ENCODE peak calls at places on chromosomes 16 and 17, in six cellular contexts. One of them, this sample, is unnamed.

GRCh38 chr16:11047057-11047456 is 102.7 kb downstream of the CLEC16A start:
- DNase-seq in GM12865: no peak
- DNase-seq in transverse colon: no peak
- DNase-seq in body of pancreas: no peak
- DNase-seq in pancreas: no peak
- DNase-seq in tibial nerve: no peak
- DNase-seq in this sample: no peak

GRCh38 chr17:60524463-60525346 is 1.3 kb downstream of the APPBP2 start:
- DNase-seq in GM12865: no peak
- DNase-seq in transverse colon: no peak
- DNase-seq in body of pancreas: no peak
- DNase-seq in pancreas: no peak
- DNase-seq in tibial nerve: no peak
- DNase-seq in this sample: no peak

GRCh38 chr16:53775821-53776431 is 72.0 kb downstream of the FTO start:
- DNase-seq in GM12865: no peak
- DNase-seq in transverse colon: peak; percentile 44
- DNase-seq in body of pancreas: peak; percentile 67
- DNase-seq in pancreas: peak; percentile 33
- DNase-seq in tibial nerve: no peak
- DNase-seq in this sample: no peak

GRCh38 chr17:40191237-40192208 is 14.3 kb downstream of the RAPGEFL1 start:
- DNase-seq in GM12865: peak; percentile 76
- DNase-seq in transverse colon: peak; percentile 77
- DNase-seq in body of pancreas: peak; percentile 77
- DNase-seq in pancreas: peak; percentile 79
- DNase-seq in tibial nerve: peak; percentile 49
- DNase-seq in this sample: peak; percentile 79

GRCh38 chr16:57030346-57030902 is 41.1 kb downstream of the NLRC5 start:
- DNase-seq in GM12865: no peak
- DNase-seq in transverse colon: no peak
- DNase-seq in body of pancreas: no peak
- DNase-seq in pancreas: no peak
- DNase-seq in tibial nerve: no peak
- DNase-seq in this sample: no peak

GRCh38 chr16:74797414-74797813 is 22.8 kb upstream of the FA2H start:
- DNase-seq in GM12865: no peak
- DNase-seq in transverse colon: no peak
- DNase-seq in body of pancreas: no peak
- DNase-seq in pancreas: no peak
- DNase-seq in tibial nerve: no peak
- DNase-seq in this sample: no peak

GRCh38 chr17:41687828-41688640 is 651 bp upstream of the EIF1 start:
- DNase-seq in GM12865: peak; percentile 66
- DNase-seq in transverse colon: peak; percentile 73
- DNase-seq in body of pancreas: peak; percentile 71
- DNase-seq in pancreas: peak; percentile 70
- DNase-seq in tibial nerve: peak; percentile 33
- DNase-seq in this sample: peak; percentile 74

GRCh38 chr17:4833941-4834501 is 881 bp downstream of the MINK1 start:
- DNase-seq in GM12865: peak; percentile 27
- DNase-seq in transverse colon: peak; percentile 47
- DNase-seq in body of pancreas: peak; percentile 42
- DNase-seq in pancreas: peak; percentile 32
- DNase-seq in tibial nerve: no peak
- DNase-seq in this sample: no peak

GRCh38 chr17:29596811-29597210 is 3.9 kb downstream of the ANKRD13B start:
- DNase-seq in GM12865: no peak
- DNase-seq in transverse colon: no peak
- DNase-seq in body of pancreas: no peak
- DNase-seq in pancreas: no peak
- DNase-seq in tibial nerve: no peak
- DNase-seq in this sample: no peak

GRCh38 chr17:68954146-68954971 is 833 bp downstream of the ABCA8 start:
- DNase-seq in GM12865: no peak
- DNase-seq in transverse colon: no peak
- DNase-seq in body of pancreas: no peak
- DNase-seq in pancreas: no peak
- DNase-seq in tibial nerve: no peak
- DNase-seq in this sample: no peak

GRCh38 chr17:66152756-66153155 is 39.2 kb downstream of the CEP112 start:
- DNase-seq in GM12865: no peak
- DNase-seq in transverse colon: no peak
- DNase-seq in body of pancreas: no peak
- DNase-seq in pancreas: no peak
- DNase-seq in tibial nerve: no peak
- DNase-seq in this sample: no peak

GRCh38 chr17:4950075-4950756 is 703 bp upstream of the ENO3 start:
- DNase-seq in GM12865: peak; percentile 68
- DNase-seq in transverse colon: peak; percentile 75
- DNase-seq in body of pancreas: peak; percentile 48
- DNase-seq in pancreas: peak; percentile 67
- DNase-seq in tibial nerve: peak; percentile 49
- DNase-seq in this sample: no peak

GRCh38 chr16:19700319-19700781 is 17.7 kb downstream of the KNOP1 start:
- DNase-seq in GM12865: no peak
- DNase-seq in transverse colon: peak; percentile 57
- DNase-seq in body of pancreas: no peak
- DNase-seq in pancreas: no peak
- DNase-seq in tibial nerve: no peak
- DNase-seq in this sample: no peak

GRCh38 chr16:84166796-84167695 is 19.8 kb downstream of the TAF1C start:
- DNase-seq in GM12865: peak; percentile 79
- DNase-seq in transverse colon: no peak
- DNase-seq in body of pancreas: no peak
- DNase-seq in pancreas: no peak
- DNase-seq in tibial nerve: no peak
- DNase-seq in this sample: no peak

GRCh38 chr16:23901178-23902131 is 65.7 kb downstream of the PRKCB start:
- DNase-seq in GM12865: no peak
- DNase-seq in transverse colon: no peak
- DNase-seq in body of pancreas: no peak
- DNase-seq in pancreas: no peak
- DNase-seq in tibial nerve: no peak
- DNase-seq in this sample: no peak

GRCh38 chr17:52790359-52790955 is 631.9 kb upstream of the CA10 start:
- DNase-seq in GM12865: no peak
- DNase-seq in transverse colon: no peak
- DNase-seq in body of pancreas: no peak
- DNase-seq in pancreas: no peak
- DNase-seq in tibial nerve: no peak
- DNase-seq in this sample: no peak

GRCh38 chr16:83835972-83836566 is 28.3 kb downstream of the HSBP1 start:
- DNase-seq in GM12865: peak; percentile 9
- DNase-seq in transverse colon: no peak
- DNase-seq in body of pancreas: no peak
- DNase-seq in pancreas: no peak
- DNase-seq in tibial nerve: no peak
- DNase-seq in this sample: no peak

GRCh38 chr17:29587591-29587990 is 1.9 kb downstream of the GIT1 start:
- DNase-seq in GM12865: no peak
- DNase-seq in transverse colon: no peak
- DNase-seq in body of pancreas: no peak
- DNase-seq in pancreas: no peak
- DNase-seq in tibial nerve: no peak
- DNase-seq in this sample: no peak

GRCh38 chr16:2054543-2055245 is 6.9 kb downstream of the TSC2 start:
- DNase-seq in GM12865: no peak
- DNase-seq in transverse colon: peak; percentile 89
- DNase-seq in body of pancreas: peak; percentile 85
- DNase-seq in pancreas: peak; percentile 69
- DNase-seq in tibial nerve: no peak
- DNase-seq in this sample: no peak

GRCh38 chr17:30267625-30268024 is 24.1 kb downstream of the BLMH start:
- DNase-seq in GM12865: no peak
- DNase-seq in transverse colon: no peak
- DNase-seq in body of pancreas: no peak
- DNase-seq in pancreas: no peak
- DNase-seq in tibial nerve: no peak
- DNase-seq in this sample: no peak

GRCh38 chr17:62618647-62619412 is 8.6 kb upstream of the MRC2 start:
- DNase-seq in GM12865: no peak
- DNase-seq in transverse colon: no peak
- DNase-seq in body of pancreas: no peak
- DNase-seq in pancreas: no peak
- DNase-seq in tibial nerve: no peak
- DNase-seq in this sample: no peak
- H3K4me3 ChIP-seq in GM12865: no peak overlapping the region
- H3K4me3 ChIP-seq in transverse colon: no peak overlapping the region
- H3K4me3 ChIP-seq in body of pancreas: no peak overlapping the region
- H3K4me3 ChIP-seq in pancreas: no peak overlapping the region
- H3K4me3 ChIP-seq in tibial nerve: no peak overlapping the region
- H3K4me3 ChIP-seq in this sample: no peak overlapping the region

DNA sequence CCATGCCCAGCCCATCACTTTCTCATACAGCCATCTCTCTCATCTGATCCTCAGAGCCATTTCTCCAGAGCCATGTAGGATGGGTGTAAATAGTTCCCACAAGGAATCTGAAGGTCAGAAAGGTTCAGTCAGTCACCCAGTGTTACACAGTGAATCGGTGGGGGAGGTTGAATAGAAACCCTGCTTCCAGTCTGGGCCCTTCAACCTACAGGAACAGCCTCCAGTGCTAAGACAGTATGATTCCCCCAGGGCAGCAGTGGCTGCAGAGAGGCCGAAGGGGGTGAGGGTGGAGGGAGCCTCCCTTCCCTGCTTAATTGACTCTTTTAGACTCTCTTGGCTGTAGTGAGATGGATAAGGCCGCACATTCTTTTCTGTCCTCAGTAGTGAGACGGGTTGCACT is 3.6 kb downstream of the WNT9B start:
- DNase-seq in GM12865: no peak
- DNase-seq in transverse colon: no peak
- DNase-seq in body of pancreas: no peak
- DNase-seq in pancreas: no peak
- DNase-seq in tibial nerve: no peak
- DNase-seq in this sample: no peak
- H3K4me3 ChIP-seq in GM12865: no peak overlapping the region
- H3K4me3 ChIP-seq in transverse colon: no peak overlapping the region
- H3K4me3 ChIP-seq in body of pancreas: no peak overlapping the region
- H3K4me3 ChIP-seq in pancreas: no peak overlapping the region
- H3K4me3 ChIP-seq in tibial nerve: no peak overlapping the region
- H3K4me3 ChIP-seq in this sample: no peak overlapping the region

GRCh38 chr17:63844293-63844672 is 1.8 kb upstream of the SMARCD2 start:
- DNase-seq in GM12865: no peak
- DNase-seq in transverse colon: no peak
- DNase-seq in body of pancreas: no peak
- DNase-seq in pancreas: no peak
- DNase-seq in tibial nerve: no peak
- DNase-seq in this sample: no peak
- H3K4me3 ChIP-seq in GM12865: no peak overlapping the region
- H3K4me3 ChIP-seq in transverse colon: no peak overlapping the region
- H3K4me3 ChIP-seq in body of pancreas: no peak overlapping the region
- H3K4me3 ChIP-seq in pancreas: no peak overlapping the region
- H3K4me3 ChIP-seq in tibial nerve: no peak overlapping the region
- H3K4me3 ChIP-seq in this sample: no peak overlapping the region

GRCh38 chr16:50396770-50397525 is 28.2 kb upstream of the BRD7 start:
- DNase-seq in GM12865: no peak
- DNase-seq in transverse colon: no peak
- DNase-seq in body of pancreas: no peak
- DNase-seq in pancreas: no peak
- DNase-seq in tibial nerve: no peak
- DNase-seq in this sample: no peak
- H3K4me3 ChIP-seq in GM12865: no peak overlapping the region
- H3K4me3 ChIP-seq in transverse colon: no peak overlapping the region
- H3K4me3 ChIP-seq in body of pancreas: no peak overlapping the region
- H3K4me3 ChIP-seq in pancreas: no peak overlapping the region
- H3K4me3 ChIP-seq in tibial nerve: no peak overlapping the region
- H3K4me3 ChIP-seq in this sample: no peak overlapping the region

GRCh38 chr17:27793906-27794380 is 6.4 kb downstream of the NOS2 start:
- DNase-seq in GM12865: no peak
- DNase-seq in transverse colon: no peak
- DNase-seq in body of pancreas: no peak
- DNase-seq in pancreas: no peak
- DNase-seq in tibial nerve: no peak
- DNase-seq in this sample: no peak

GRCh38 chr17:27797390-27798091 is 2.8 kb downstream of the NOS2 start:
- DNase-seq in GM12865: no peak
- DNase-seq in transverse colon: peak; percentile 57
- DNase-seq in body of pancreas: no peak
- DNase-seq in pancreas: no peak
- DNase-seq in tibial nerve: no peak
- DNase-seq in this sample: no peak

GRCh38 chr17:27788919-27789318 is 11.4 kb downstream of the NOS2 start:
- DNase-seq in GM12865: no peak
- DNase-seq in transverse colon: no peak
- DNase-seq in body of pancreas: no peak
- DNase-seq in pancreas: no peak
- DNase-seq in tibial nerve: no peak
- DNase-seq in this sample: no peak

GRCh38 chr17:27792095-27792494 is 8.2 kb downstream of the NOS2 start:
- DNase-seq in GM12865: no peak
- DNase-seq in transverse colon: no peak
- DNase-seq in body of pancreas: no peak
- DNase-seq in pancreas: no peak
- DNase-seq in tibial nerve: no peak
- DNase-seq in this sample: no peak

GRCh38 chr17:27793168-27793905 is 7.0 kb downstream of the NOS2 start:
- DNase-seq in GM12865: no peak
- DNase-seq in transverse colon: no peak
- DNase-seq in body of pancreas: no peak
- DNase-seq in pancreas: no peak
- DNase-seq in tibial nerve: no peak
- DNase-seq in this sample: peak; percentile 76
- H3K4me3 ChIP-seq in GM12865: no peak overlapping the region
- H3K4me3 ChIP-seq in transverse colon: no peak overlapping the region
- H3K4me3 ChIP-seq in body of pancreas: no peak overlapping the region
- H3K4me3 ChIP-seq in pancreas: no peak overlapping the region
- H3K4me3 ChIP-seq in tibial nerve: peak overlapping the region; percentile 48
- H3K4me3 ChIP-seq in this sample: peak overlapping the region; percentile 53

GRCh38 chr17:32493581-32494513 is 7.1 kb downstream of the CDK5R1 start:
- DNase-seq in GM12865: no peak
- DNase-seq in transverse colon: no peak
- DNase-seq in body of pancreas: no peak
- DNase-seq in pancreas: no peak
- DNase-seq in tibial nerve: no peak
- DNase-seq in this sample: no peak
- H3K4me3 ChIP-seq in GM12865: no peak overlapping the region
- H3K4me3 ChIP-seq in transverse colon: no peak overlapping the region
- H3K4me3 ChIP-seq in body of pancreas: no peak overlapping the region
- H3K4me3 ChIP-seq in pancreas: no peak overlapping the region
- H3K4me3 ChIP-seq in tibial nerve: no peak overlapping the region
- H3K4me3 ChIP-seq in this sample: peak overlapping the region; percentile 37

This sample was measured in dorsolateral prefrontal cortex.